ENCODE peak calls at places on chromosome 13, in seven cellular contexts. R is cardiac muscle cell, Z is ascending aorta, F is heart right ventricle, M is H9, O is right lobe of liver, Q is body of pancreas. J is an unnamed sample.

GRCh38 chr13:111557921-111558699 is 237.7 kb downstream of the TEX29 start:
- DNase-seq in R (no peak), Z (no peak), F (no peak), M (no peak), O (no peak), Q (no peak), J (no peak)

GRCh38 chr13:113309481-113309880 is 12.4 kb downstream of the LAMP1 start:
- DNase-seq in R (no peak), Z (no peak), F (no peak), M (no peak), O (no peak), Q (no peak), J (no peak)

GRCh38 chr13:79079351-79079839 is 326.7 kb downstream of the RBM26 start:
- DNase-seq in R (no peak), Z (no peak), F (no peak), M (no peak), O (no peak), Q (no peak), J (no peak)

GRCh38 chr13:100724568-100724967 is 50.0 kb upstream of the TMTC4 start:
- DNase-seq in R (no peak), Z (no peak), F (no peak), M (no peak), O (no peak), Q (no peak), J (no peak)

GRCh38 chr13:65378943-65379519 is 1851.1 kb downstream of the PCDH9 start:
- DNase-seq in R (no peak), Z (no peak), F (no peak), M (no peak), O (no peak), Q (no peak), J (no peak)

GRCh38 chr13:97189943-97190342 is 32.2 kb upstream of the MBNL2 start:
- DNase-seq in R (no peak), Z (no peak), F (no peak), M (no peak), O (no peak), Q (no peak), J (no peak)

GRCh38 chr13:65292488-65292901 is 1937.6 kb downstream of the PCDH9 start:
- DNase-seq in R (peak; percentile 18), Z (no peak), F (no peak), M (peak; percentile 28), O (no peak), Q (no peak), J (no peak)

GRCh38 chr13:81686877-81687276 is 1346.0 kb upstream of the SPRY2 start:
- DNase-seq in R (peak; percentile 1), Z (no peak), F (no peak), M (no peak), O (no peak), Q (no peak), J (no peak)

GRCh38 chr13:41622545-41623429 is 165.4 kb downstream of the RGCC start:
- DNase-seq in R (no peak), Z (no peak), F (no peak), M (no peak), O (no peak), Q (no peak), J (no peak)

GRCh38 chr13:31282741-31283455 is 83.1 kb downstream of the B3GLCT start:
- DNase-seq in R (no peak), Z (no peak), F (no peak), M (no peak), O (no peak), Q (no peak), J (no peak)

GRCh38 chr13:89695343-89696257 is 1651.9 kb upstream of the MIR17HG start:
- DNase-seq in R (peak; percentile 68), Z (no peak), F (peak; percentile 13), M (peak; percentile 46), O (no peak), Q (peak; percentile 48), J (no peak)

GRCh38 chr13:70249332-70250064 is 141.2 kb upstream of the KLHL1 start:
- DNase-seq in R (no peak), Z (no peak), F (no peak), M (peak; percentile 35), O (no peak), Q (no peak), J (no peak)

GRCh38 chr13:80778302-80778701 is 437.4 kb upstream of the SPRY2 start:
- DNase-seq in R (no peak), Z (no peak), F (no peak), M (no peak), O (no peak), Q (no peak), J (no peak)

GRCh38 chr13:113585828-113586355 is 1.3 kb downstream of the TFDP1 start:
- DNase-seq in R (no peak), Z (no peak), F (no peak), M (no peak), O (peak; percentile 48), Q (no peak), J (no peak)

GRCh38 chr13:49494645-49495044 is 1.1 kb upstream of the PHF11 start:
- DNase-seq in R (no peak), Z (no peak), F (no peak), M (no peak), O (no peak), Q (no peak), J (no peak)

GRCh38 chr13:59747529-59747928 is 416.2 kb downstream of the DIAPH3 start:
- DNase-seq in R (no peak), Z (no peak), F (no peak), M (no peak), O (no peak), Q (no peak), J (no peak)

GRCh38 chr13:43528992-43529391 is 257.8 kb downstream of the ENOX1 start:
- DNase-seq in R (no peak), Z (no peak), F (no peak), M (no peak), O (no peak), Q (no peak), J (no peak)

GRCh38 chr13:100214886-100215285 is 126.0 kb downstream of the PCCA start:
- DNase-seq in R (no peak), Z (no peak), F (no peak), M (no peak), O (no peak), Q (no peak), J (no peak)

GRCh38 chr13:98571955-98572662 is 4.8 kb downstream of the STK24 start:
- DNase-seq in R (no peak), Z (no peak), F (no peak), M (no peak), O (no peak), Q (no peak), J (no peak)

GRCh38 chr13:110771194-110771593 is 57.7 kb downstream of the ING1 start:
- DNase-seq in R (no peak), Z (no peak), F (no peak), M (no peak), O (no peak), Q (no peak), J (no peak)

GRCh38 chr13:88544836-88545235 is 873.7 kb downstream of the SLITRK5 start:
- DNase-seq in R (no peak), Z (no peak), F (no peak), M (no peak), O (no peak), Q (no peak), J (no peak)

GRCh38 chr13:49097374-49097773 is 121.7 kb downstream of the FNDC3A start:
- DNase-seq in R (no peak), Z (no peak), F (no peak), M (no peak), O (no peak), Q (no peak), J (no peak)

GRCh38 chr13:43411741-43412140 is 375.0 kb downstream of the ENOX1 start:
- DNase-seq in R (no peak), Z (no peak), F (peak; percentile 47), M (no peak), O (no peak), Q (no peak), J (no peak)

GRCh38 chr13:113495494-113496251 is 5.2 kb upstream of the DCUN1D2 start:
- DNase-seq in R (peak; percentile 47), Z (no peak), F (no peak), M (peak; percentile 65), O (no peak), Q (no peak), J (no peak)

GRCh38 chr13:40813662-40814454 is 24.4 kb downstream of the SLC25A15 start:
- DNase-seq in R (peak; percentile 36), Z (no peak), F (no peak), M (peak; percentile 44), O (no peak), Q (peak; percentile 46), J (no peak)

GRCh38 chr13:111177081-111177711 is 62.1 kb downstream of the ARHGEF7 start:
- DNase-seq in R (peak; percentile 19), Z (peak; percentile 28), F (peak; percentile 77), M (no peak), O (no peak), Q (peak; percentile 19), J (no peak)

GRCh38 chr13:113449693-113450347 is 3.5 kb downstream of the ADPRHL1 start:
- DNase-seq in R (no peak), Z (no peak), F (no peak), M (no peak), O (no peak), Q (no peak), J (no peak)

GRCh38 chr13:28761586-28761985 is 42.8 kb upstream of the SLC46A3 start:
- DNase-seq in R (no peak), Z (no peak), F (no peak), M (no peak), O (no peak), Q (no peak), J (no peak)

GRCh38 chr13:71644579-71644978 is 222.4 kb downstream of the DACH1 start:
- DNase-seq in R (no peak), Z (no peak), F (no peak), M (no peak), O (no peak), Q (no peak), J (no peak)
- H3K4me1 ChIP-seq in R (peaks cover 6% of the 10 kb centered on the region), Z (no peaks in the 10 kb centered on the region), F (no peaks in the 10 kb centered on the region), M (no peaks in the 10 kb centered on the region), O (no peaks in the 10 kb centered on the region), Q (no peaks in the 10 kb centered on the region), J (no peaks in the 10 kb centered on the region)

GRCh38 chr13:71483733-71484132 is 383.3 kb downstream of the DACH1 start:
- DNase-seq in R (no peak), Z (no peak), F (no peak), M (no peak), O (no peak), Q (no peak), J (no peak)

GRCh38 chr13:71477735-71478134 is 389.3 kb downstream of the DACH1 start:
- DNase-seq in R (no peak), Z (no peak), F (no peak), M (no peak), O (no peak), Q (no peak), J (no peak)
- TF ChIP-seq CTCF in R (peak; percentile 55), Z (no peak), F (peak; percentile 27), M (peak; percentile 75), O (peak; percentile 47), Q (peak; percentile 8), J (no peak)

DNA sequence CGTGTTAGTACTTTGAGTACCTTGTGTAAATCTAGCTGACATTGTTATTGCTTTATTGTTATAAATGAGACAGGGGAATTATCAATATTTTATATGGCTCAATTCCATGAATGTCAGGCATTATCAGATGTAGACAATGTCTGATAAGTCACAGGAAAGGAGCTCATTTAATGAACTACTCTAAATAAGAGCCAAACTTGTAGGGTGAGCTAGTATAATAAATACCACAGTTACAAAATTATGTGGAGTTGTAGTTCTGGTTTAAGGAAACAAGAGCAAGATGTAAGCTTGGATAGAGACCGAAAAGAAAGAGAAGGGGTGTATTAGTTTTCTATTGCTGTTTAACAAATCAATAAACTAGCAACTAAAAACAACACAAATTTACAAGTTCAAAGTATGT is 891.8 kb upstream of the SLITRK1 start:
- DNase-seq in R (no peak), Z (no peak), F (no peak), M (no peak), O (no peak), Q (no peak), J (no peak)
- H3K4me1 ChIP-seq in R (no peaks in the 10 kb centered on the region), Z (no peaks in the 10 kb centered on the region), F (no peaks in the 10 kb centered on the region), M (no peaks in the 10 kb centered on the region), O (no peaks in the 10 kb centered on the region), Q (no peaks in the 10 kb centered on the region), J (no peaks in the 10 kb centered on the region)

GRCh38 chr13:103762523-103762922 is 696.3 kb upstream of the SLC10A2 start:
- DNase-seq in R (no peak), Z (no peak), F (no peak), M (no peak), O (no peak), Q (no peak), J (no peak)
- TF ChIP-seq CTCF in R (no peak), Z (no peak), F (no peak), M (peak; percentile 58), O (peak; percentile 20), Q (no peak), J (no peak)